ENCODE peak calls at places on chromosome 2, in four cellular contexts. One of them, this sample, is unnamed.
A peak's percentile ranks its signal among the peaks of the same experiment; 100 is the strongest.

GRCh38 chr2:68436270-68436669 is 30.8 kb downstream of the FBXO48 start:
- DNase-seq in Panc1: no peak
- DNase-seq in HCT116: no peak
- DNase-seq in Peyer's patch: no peak
- DNase-seq in this sample: no peak

GRCh38 chr2:20422679-20423271 is 24.1 kb upstream of the RHOB start:
- DNase-seq in Panc1: no peak
- DNase-seq in HCT116: no peak
- DNase-seq in Peyer's patch: no peak
- DNase-seq in this sample: no peak

GRCh38 chr2:147628971-147629421 is 215.8 kb upstream of the ACVR2A start:
- DNase-seq in Panc1: no peak
- DNase-seq in HCT116: no peak
- DNase-seq in Peyer's patch: no peak
- DNase-seq in this sample: no peak

GRCh38 chr2:215870088-215870490 is 143.3 kb downstream of the MREG start:
- DNase-seq in Panc1: no peak
- DNase-seq in HCT116: peak; percentile 26
- DNase-seq in Peyer's patch: no peak
- DNase-seq in this sample: no peak

GRCh38 chr2:192195548-192196418 is 1.1 kb upstream of the TMEFF2 start:
- DNase-seq in Panc1: no peak
- DNase-seq in HCT116: no peak
- DNase-seq in Peyer's patch: no peak
- DNase-seq in this sample: peak; percentile 57

GRCh38 chr2:199147216-199147615 is 310.5 kb downstream of the SATB2 start:
- DNase-seq in Panc1: no peak
- DNase-seq in HCT116: no peak
- DNase-seq in Peyer's patch: no peak
- DNase-seq in this sample: no peak

GRCh38 chr2:233130024-233130423 is 69.9 kb downstream of the INPP5D start:
- DNase-seq in Panc1: no peak
- DNase-seq in HCT116: no peak
- DNase-seq in Peyer's patch: no peak
- DNase-seq in this sample: no peak

GRCh38 chr2:38184964-38185603 is 109.1 kb upstream of the CYP1B1 start:
- DNase-seq in Panc1: no peak
- DNase-seq in HCT116: no peak
- DNase-seq in Peyer's patch: no peak
- DNase-seq in this sample: no peak

GRCh38 chr2:210768329-210768910 is 212.0 kb downstream of the CPS1 start:
- DNase-seq in Panc1: no peak
- DNase-seq in HCT116: no peak
- DNase-seq in Peyer's patch: no peak
- DNase-seq in this sample: no peak

GRCh38 chr2:159131882-159132281 is 154.6 kb downstream of the WDSUB1 start:
- DNase-seq in Panc1: no peak
- DNase-seq in HCT116: peak; percentile 43
- DNase-seq in Peyer's patch: no peak
- DNase-seq in this sample: no peak

GRCh38 chr2:23524261-23524706 is 139.3 kb downstream of the KLHL29 start:
- DNase-seq in Panc1: no peak
- DNase-seq in HCT116: peak; percentile 19
- DNase-seq in Peyer's patch: no peak
- DNase-seq in this sample: no peak

GRCh38 chr2:218074031-218074430 is 5.0 kb downstream of the RUFY4 start:
- DNase-seq in Panc1: no peak
- DNase-seq in HCT116: peak; percentile 7
- DNase-seq in Peyer's patch: no peak
- DNase-seq in this sample: no peak
- TF ChIP-seq CTCF in Panc1: peak; percentile 71
- TF ChIP-seq CTCF in HCT116: peak; percentile 77
- TF ChIP-seq CTCF in Peyer's patch: peak; percentile 21
- TF ChIP-seq CTCF in this sample: no peak

DNA sequence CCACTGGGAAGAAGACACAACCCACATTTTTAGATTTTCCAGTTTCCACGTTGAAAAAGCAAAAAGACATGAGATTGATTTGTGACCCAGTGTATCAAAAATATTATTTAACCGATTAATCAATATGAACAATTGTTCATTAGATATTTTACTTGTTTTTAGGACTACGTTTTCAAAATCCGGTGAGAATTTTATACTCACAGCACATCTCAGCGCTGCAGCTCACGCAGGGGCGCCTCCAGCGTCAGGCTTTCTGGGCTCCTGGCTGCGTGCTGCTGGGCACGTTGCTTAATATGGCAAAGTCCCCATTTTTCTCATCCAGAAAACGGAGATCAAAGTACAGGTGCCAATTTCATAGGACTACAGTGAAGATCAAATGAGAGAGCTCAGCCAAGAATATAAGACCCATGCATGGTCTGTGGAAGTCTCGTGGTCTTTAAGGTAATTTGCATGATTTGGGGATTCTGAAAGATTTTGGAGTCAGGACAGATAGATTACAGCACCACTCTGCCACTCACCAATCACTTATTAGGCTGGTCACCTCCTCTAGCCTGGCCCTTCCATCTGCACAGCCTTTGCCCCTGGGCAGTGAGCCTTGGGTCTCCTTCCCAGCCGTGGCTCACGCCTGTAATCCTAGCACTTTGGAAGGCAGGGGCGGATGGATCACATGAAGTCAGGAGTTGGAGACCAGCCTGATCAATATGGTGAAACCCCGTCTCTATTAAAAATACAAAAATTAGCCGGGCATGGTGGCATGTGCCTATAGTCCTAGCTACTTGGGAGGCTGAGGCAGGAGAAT is 36.2 kb downstream of the PTPN18 start:
- DNase-seq in Panc1: no peak
- DNase-seq in HCT116: no peak
- DNase-seq in Peyer's patch: no peak
- DNase-seq in this sample: no peak
- TF ChIP-seq CTCF in Panc1: no peak
- TF ChIP-seq CTCF in HCT116: no peak
- TF ChIP-seq CTCF in Peyer's patch: no peak
- TF ChIP-seq CTCF in this sample: no peak

GRCh38 chr2:133292267-133292666 is 276.0 kb downstream of the NCKAP5 start:
- DNase-seq in Panc1: no peak
- DNase-seq in HCT116: no peak
- DNase-seq in Peyer's patch: no peak
- DNase-seq in this sample: no peak

GRCh38 chr2:133287709-133288108 is 280.6 kb downstream of the NCKAP5 start:
- DNase-seq in Panc1: no peak
- DNase-seq in HCT116: no peak
- DNase-seq in Peyer's patch: no peak
- DNase-seq in this sample: no peak

GRCh38 chr2:133286326-133286922 is 281.8 kb downstream of the NCKAP5 start:
- DNase-seq in Panc1: no peak
- DNase-seq in HCT116: no peak
- DNase-seq in Peyer's patch: no peak
- DNase-seq in this sample: no peak
- TF ChIP-seq CTCF in Panc1: no peak
- TF ChIP-seq CTCF in HCT116: no peak
- TF ChIP-seq CTCF in Peyer's patch: no peak
- TF ChIP-seq CTCF in this sample: no peak

DNA sequence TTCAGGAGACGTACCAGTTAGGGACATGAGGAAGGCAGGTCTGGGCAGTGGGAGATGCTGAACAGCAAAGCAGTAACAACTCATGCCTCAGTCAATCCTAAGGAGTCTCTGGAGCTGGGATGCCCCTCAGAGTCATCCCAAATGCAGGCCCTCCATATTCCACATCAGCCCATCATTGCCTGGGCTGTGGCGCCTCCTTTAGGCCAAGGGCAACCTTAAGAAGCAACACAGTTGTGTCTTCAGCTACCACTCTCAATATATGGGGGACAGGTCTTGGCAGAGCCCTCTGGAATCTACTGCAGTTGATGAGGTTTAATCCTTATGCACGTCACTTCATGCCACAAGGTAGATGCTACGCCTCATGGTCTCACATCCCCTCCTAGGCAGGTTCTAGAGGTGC is 682.0 kb upstream of the RAB6C start:
- DNase-seq in Panc1: no peak
- DNase-seq in HCT116: no peak
- DNase-seq in Peyer's patch: no peak
- DNase-seq in this sample: no peak
- TF ChIP-seq CTCF in Panc1: no peak
- TF ChIP-seq CTCF in HCT116: peak; percentile 28
- TF ChIP-seq CTCF in Peyer's patch: no peak
- TF ChIP-seq CTCF in this sample: no peak

GRCh38 chr2:56455642-56456041 is 271.9 kb downstream of the CCDC85A start:
- DNase-seq in Panc1: no peak
- DNase-seq in HCT116: no peak
- DNase-seq in Peyer's patch: no peak
- DNase-seq in this sample: no peak
- TF ChIP-seq CTCF in Panc1: no peak
- TF ChIP-seq CTCF in HCT116: no peak
- TF ChIP-seq CTCF in Peyer's patch: no peak
- TF ChIP-seq CTCF in this sample: no peak

DNA sequence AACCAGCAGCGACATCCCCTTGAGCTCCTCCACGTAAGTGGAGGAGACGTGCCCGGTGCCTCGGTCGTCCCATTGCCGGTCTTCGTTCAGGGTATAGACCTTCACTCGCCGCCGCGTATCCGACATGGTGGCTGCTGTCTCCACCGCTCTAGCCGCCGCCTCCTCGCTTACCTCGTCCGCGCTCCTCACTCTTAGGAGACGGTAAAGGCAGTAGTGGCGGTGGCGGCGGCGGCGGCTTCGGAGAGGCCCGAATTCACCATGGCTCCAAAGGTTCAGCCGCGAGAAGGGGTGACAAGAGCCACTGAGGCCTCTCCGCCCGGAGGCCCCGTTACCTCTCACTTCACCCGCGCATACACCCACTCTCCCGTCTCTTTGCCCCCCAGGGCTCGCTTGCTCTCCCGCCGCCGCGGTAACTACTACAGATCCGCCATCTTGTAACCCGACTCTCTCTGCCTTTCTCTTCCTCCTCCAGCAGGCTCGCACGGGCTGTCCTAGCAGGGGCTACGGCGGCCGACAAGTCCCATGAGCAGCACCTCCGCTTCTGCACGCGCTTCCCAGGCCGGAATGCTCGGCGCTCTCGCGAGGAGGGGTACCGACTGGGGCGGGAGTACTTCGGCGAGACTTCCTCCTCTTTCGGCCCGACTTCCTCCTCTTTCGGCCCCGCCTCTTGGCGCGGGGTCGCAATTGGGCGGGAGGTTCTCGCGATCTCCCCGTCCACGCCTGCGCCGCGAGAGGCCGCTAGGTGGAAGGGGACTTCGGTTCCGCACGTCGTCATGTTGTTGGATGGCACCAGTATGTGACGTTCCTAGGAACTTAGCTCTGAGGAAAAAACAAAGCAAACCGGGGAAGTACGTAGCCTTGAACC is at the start of gene PPP4R3B:
- DNase-seq in Panc1: peak; percentile 98
- DNase-seq in HCT116: peak; percentile 98
- DNase-seq in Peyer's patch: peak; percentile 99
- DNase-seq in this sample: peak; percentile 98
- TF ChIP-seq CTCF in Panc1: no peak
- TF ChIP-seq CTCF in HCT116: no peak
- TF ChIP-seq CTCF in Peyer's patch: peak; percentile 81
- TF ChIP-seq CTCF in this sample: peak; percentile 67

DNA sequence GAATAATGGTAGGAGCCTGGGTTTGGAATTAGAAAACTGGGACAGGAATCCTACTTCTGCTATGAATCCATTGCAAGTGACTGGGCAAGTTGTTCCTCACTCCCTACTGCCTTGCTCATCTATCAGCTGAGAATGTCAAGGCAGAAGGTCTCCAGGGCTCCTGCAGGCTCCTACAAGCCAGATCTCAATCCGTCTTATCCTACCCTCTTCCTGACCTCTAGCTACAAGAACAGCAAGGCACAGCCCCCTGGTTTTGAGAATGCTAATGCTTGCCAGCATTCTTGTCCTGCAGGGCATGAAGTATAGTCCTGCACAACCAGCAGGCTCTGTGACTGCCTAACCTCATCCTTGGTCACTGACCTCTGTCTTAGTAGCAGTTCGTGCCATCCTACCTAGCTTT is 141.9 kb upstream of the TNP1 start:
- DNase-seq in Panc1: no peak
- DNase-seq in HCT116: no peak
- DNase-seq in Peyer's patch: no peak
- DNase-seq in this sample: no peak
- TF ChIP-seq CTCF in Panc1: no peak
- TF ChIP-seq CTCF in HCT116: no peak
- TF ChIP-seq CTCF in Peyer's patch: no peak
- TF ChIP-seq CTCF in this sample: no peak